ENCODE peak calls at places on chromosome 10, in five cellular contexts. Z is HCT116, U is GM12878, G is H1, K is SK-N-SH. E is an unnamed sample.

GRCh38 chr10:87761892-87762291 is 56.1 kb downstream of the ATAD1 start:
- DNase-seq in U (no peak), Z (peak), K (no peak), G (no peak), E (no peak)

GRCh38 chr10:46287846-46288480 is 1.2 kb downstream of the ANTXRL start:
- DNase-seq in G (no peak), Z (no peak), K (no peak), U (no peak), E (no peak)

GRCh38 chr10:71134732-71135211 is 77.6 kb upstream of the UNC5B start:
- DNase-seq in Z (no peak), K (no peak), G (no peak), U (no peak), E (no peak)

GRCh38 chr10:16787361-16787791 is 29.8 kb downstream of the RSU1 start:
- DNase-seq in U (no peak), Z (no peak), K (no peak), G (no peak), E (no peak)

GRCh38 chr10:121183241-121183640 is 332.1 kb downstream of the WDR11 start:
- DNase-seq in G (no peak), Z (no peak), U (no peak), K (no peak), E (no peak)

GRCh38 chr10:80535671-80536360 is 1.9 kb upstream of the SH2D4B start:
- DNase-seq in U (no peak), K (no peak), Z (peak), G (peak), E (no peak)

GRCh38 chr10:91590142-91590903 is 42.5 kb downstream of the PPP1R3C start:
- DNase-seq in K (no peak), G (no peak), U (no peak), Z (no peak), E (no peak)

GRCh38 chr10:65358565-65358964 is 1567.3 kb upstream of the LRRTM3 start:
- DNase-seq in U (no peak), G (no peak), K (peak), Z (peak), E (peak)

GRCh38 chr10:43931308-43931930 is 282.7 kb upstream of the ZNF32 start:
- DNase-seq in U (no peak), Z (no peak), K (no peak), G (no peak), E (no peak)

GRCh38 chr10:74542077-74542476 is 284.3 kb upstream of the KAT6B start:
- DNase-seq in U (no peak), K (no peak), Z (no peak), G (no peak), E (no peak)

GRCh38 chr10:125269716-125270115 is 109.4 kb upstream of the CTBP2 start:
- DNase-seq in K (no peak), U (no peak), Z (no peak), G (no peak), E (no peak)

DNA sequence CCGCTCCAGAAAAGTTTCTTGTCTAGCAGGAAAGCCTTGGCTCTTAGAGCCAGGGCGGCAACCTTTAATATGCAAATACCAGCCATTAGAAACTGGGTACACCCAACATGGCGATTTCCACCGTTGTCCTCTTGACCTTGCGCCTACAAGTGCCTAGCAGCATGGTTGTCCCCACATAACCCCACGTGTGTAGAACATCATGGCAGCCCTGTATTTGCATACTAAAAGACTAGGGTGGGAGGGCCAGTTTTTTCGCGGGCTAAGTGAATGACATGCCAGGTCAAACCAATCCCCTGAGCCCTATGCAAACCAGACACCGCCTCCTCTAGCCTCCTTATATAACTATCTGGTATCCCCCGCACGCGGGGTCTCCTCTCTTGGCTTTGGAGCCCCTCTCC is 58.4 kb upstream of the FZD8 start:
- DNase-seq in G (peak), K (no peak), Z (no peak), U (no peak), E (no peak)
- TF ChIP-seq YY1 in G (peak), K (no peak), Z (no peak), U (no peak), E (no peak)

GRCh38 chr10:89829262-89829886 is 128.0 kb downstream of the KIF20B start:
- DNase-seq in K (no peak), Z (no peak), U (no peak), G (no peak), E (no peak)
- H3K4me3 ChIP-seq in K (no peak), Z (no peak), U (no peak), G (no peak), E (no peak)

GRCh38 chr10:58480321-58480720 is 32.4 kb upstream of the BICC1 start:
- DNase-seq in U (no peak), Z (no peak), G (no peak), K (no peak), E (no peak)
- TF ChIP-seq YY1 in U (no peak), Z (no peak), G (no peak), K (no peak), E (no peak)

DNA sequence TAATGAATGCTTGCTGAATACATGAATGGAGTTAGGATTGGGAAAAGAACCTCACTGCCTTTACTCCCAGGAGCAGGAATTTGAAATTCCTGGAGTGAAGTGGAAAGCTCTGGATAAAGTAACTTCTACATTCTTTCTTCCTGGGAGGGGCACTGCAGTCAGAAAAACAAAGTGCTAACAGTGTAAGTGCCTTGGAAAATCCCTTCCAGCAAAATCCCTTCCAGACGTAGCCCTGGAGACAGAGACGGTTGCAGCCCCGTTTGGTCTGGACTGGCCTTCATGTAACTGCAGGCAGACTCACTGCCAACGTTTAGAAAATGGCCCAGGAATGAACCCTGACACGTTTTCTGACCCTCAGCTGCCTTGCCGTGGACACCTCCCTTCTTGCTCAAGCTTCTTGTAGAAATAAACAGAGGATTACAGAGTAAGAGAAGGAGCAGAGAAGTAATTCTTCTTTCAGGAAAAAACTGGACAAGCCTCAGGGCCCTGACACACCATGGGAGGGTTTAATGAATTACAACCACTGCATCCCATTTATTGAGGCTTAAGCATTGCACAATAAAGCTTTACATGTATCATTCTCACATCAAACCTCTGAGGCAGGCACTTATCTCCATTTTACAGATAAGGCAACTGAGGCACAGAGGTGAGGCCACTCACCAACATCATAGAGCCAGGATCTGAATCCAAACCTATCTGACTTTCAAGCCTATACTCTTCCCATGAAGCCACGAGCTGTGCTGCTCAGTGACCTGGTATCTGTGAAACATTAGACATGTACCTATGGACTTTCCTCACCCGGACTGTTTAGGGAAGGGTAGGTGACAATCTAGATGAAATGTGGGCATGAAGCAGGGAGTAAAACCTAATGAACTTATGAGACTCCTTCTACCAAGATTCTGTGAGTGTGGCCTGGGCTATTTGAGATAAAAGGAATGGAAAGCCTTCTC is 7.8 kb downstream of the ITPRIP start:
- DNase-seq in G (no peak), K (no peak), U (no peak), Z (no peak), E (no peak)
- H3K4me3 ChIP-seq in G (no peak), K (no peak), U (no peak), Z (peak), E (no peak)